ENCODE peak calls at places on chromosomes 4 and X, in four cellular contexts. K, R, W and U are unnamed samples.

GRCh38 chr4:78299565-78299972 is 242.4 kb downstream of the FRAS1 start:
- DNase-seq in W (no peak), R (no peak), K (peak), U (no peak)

GRCh38 chr4:29046166-29046565 is 1674.0 kb upstream of the PCDH7 start:
- DNase-seq in R (no peak), W (peak), K (peak), U (no peak)

GRCh38 chr4:129429566-129430339 is 333.8 kb downstream of the C4orf33 start:
- DNase-seq in R (no peak), W (no peak), K (peak), U (no peak)

GRCh38 chr4:104015680-104016079 is 295.9 kb upstream of the TACR3 start:
- DNase-seq in R (no peak), W (no peak), K (peak), U (no peak)

GRCh38 chrX:72475338-72475737 is 97.3 kb downstream of the HDAC8 start:
- DNase-seq in R (no peak), K (no peak), W (no peak), U (no peak)

GRCh38 chr4:148497258-148497657 is 55.0 kb upstream of the NR3C2 start:
- DNase-seq in R (no peak), K (no peak), W (no peak), U (no peak)

GRCh38 chrX:63664741-63665140 is 120.3 kb downstream of the ARHGEF9 start:
- DNase-seq in R (no peak), W (peak), K (no peak), U (no peak)

GRCh38 chrX:13902406-13902805 is 85.5 kb upstream of the GPM6B start:
- DNase-seq in W (no peak), K (no peak), R (no peak), U (no peak)

GRCh38 chr4:7207791-7208231 is 15.5 kb downstream of the SORCS2 start:
- DNase-seq in K (peak), R (peak), W (peak), U (no peak)

GRCh38 chr4:35151816-35152572 is 1092.3 kb downstream of the ARAP2 start:
- DNase-seq in W (no peak), R (no peak), K (no peak), U (no peak)

GRCh38 chr4:112585977-112586736 is 50.6 kb downstream of the ZGRF1 start:
- DNase-seq in W (no peak), K (no peak), R (no peak), U (no peak)

GRCh38 chrX:135315864-135316263 is 6.6 kb downstream of the ETDC start:
- DNase-seq in W (no peak), R (no peak), K (no peak), U (no peak)

GRCh38 chrX:133444952-133445831 is 29.9 kb upstream of the GPC4 start:
- DNase-seq in K (no peak), W (no peak), R (no peak), U (peak)

GRCh38 chr4:41174444-41174843 is 39.9 kb downstream of the APBB2 start:
- DNase-seq in K (peak), R (no peak), W (peak), U (no peak)

GRCh38 chrX:123550829-123551228 is 182.0 kb downstream of the THOC2 start:
- DNase-seq in W (no peak), K (no peak), R (no peak), U (no peak)

GRCh38 chr4:160880186-160880585 is 1283.6 kb downstream of the FSTL5 start:
- DNase-seq in R (no peak), K (no peak), W (no peak), U (peak)

GRCh38 chrX:124346877-124347241 is 496 bp downstream of the SH2D1A start:
- DNase-seq in R (no peak), K (no peak), W (no peak), U (no peak)

GRCh38 chr4:31601793-31602192 is 881.6 kb downstream of the PCDH7 start:
- DNase-seq in K (no peak), R (no peak), W (no peak), U (no peak)

GRCh38 chrX:110421499-110422455 is 63.1 kb downstream of the RTL9 start:
- DNase-seq in R (no peak), W (no peak), K (no peak), U (no peak)

GRCh38 chr4:40669504-40669903 is 39.8 kb upstream of the RBM47 start:
- DNase-seq in R (no peak), K (no peak), W (no peak), U (no peak)

GRCh38 chr4:137307806-137308205 is 224.5 kb downstream of the PCDH18 start:
- DNase-seq in W (peak), R (peak), K (peak), U (peak)

GRCh38 chr4:3489451-3489962 is 26.4 kb downstream of the DOK7 start:
- DNase-seq in K (no peak), R (no peak), W (no peak), U (peak)

GRCh38 chr4:18593297-18594002 is 571.9 kb upstream of the LCORL start:
- DNase-seq in W (peak), K (peak), R (peak), U (peak)